ENCODE peak calls at places on chromosomes 4 and X, in six cellular contexts. T is GM23248; R is cardiac muscle cell; K is stimulated activated CD8-positive, alpha-beta memory T cell treated with anti-CD3 and anti-CD28 coated beads, Interleukin-4, amount 100 ng/mL, for 24 hours; P is AML-193; U is IMR-90. L is an unnamed sample.

GRCh38 chrX:74925210-74926088 is at the start of gene NEXMIF:
- DNase-seq in T (peak; percentile 45), R (peak; percentile 23), K (peak; percentile 2), P (no peak), U (no peak), L (peak; percentile 7)

GRCh38 chr4:186260117-186260503 is 5.9 kb upstream of the F11 start:
- DNase-seq in T (no peak), R (no peak), K (no peak), P (no peak), U (no peak), L (peak; percentile 37)

GRCh38 chrX:15298201-15298600 is 17.2 kb downstream of the ASB11 start:
- DNase-seq in T (no peak), R (peak; percentile 38), K (no peak), P (no peak), U (no peak), L (no peak)

GRCh38 chr4:76485450-76485849 is 50.4 kb downstream of the SHROOM3 start:
- DNase-seq in T (no peak), R (peak; percentile 10), K (no peak), P (no peak), U (no peak), L (peak; percentile 71)

GRCh38 chrX:68307767-68308166 is 125.5 kb downstream of the OPHN1 start:
- DNase-seq in T (peak; percentile 79), R (peak; percentile 73), K (no peak), P (no peak), U (peak; percentile 75), L (no peak)

GRCh38 chr4:109473824-109474223 is 40.2 kb downstream of the SEC24B start:
- DNase-seq in T (no peak), R (no peak), K (no peak), P (no peak), U (no peak), L (no peak)

GRCh38 chr4:39096847-39097246 is 34.8 kb downstream of the KLHL5 start:
- DNase-seq in T (no peak), R (no peak), K (no peak), P (peak; percentile 83), U (no peak), L (no peak)

GRCh38 chr4:177005801-177006230 is 213.1 kb upstream of the VEGFC start:
- DNase-seq in T (peak; percentile 82), R (peak; percentile 65), K (no peak), P (no peak), U (peak; percentile 84), L (no peak)

GRCh38 chr4:20251796-20252655 is at the start of gene SLIT2:
- DNase-seq in T (peak; percentile 88), R (peak; percentile 90), K (peak; percentile 17), P (no peak), U (peak; percentile 68), L (peak; percentile 73)

GRCh38 chr4:25209702-25210101 is 24.1 kb upstream of the PI4K2B start:
- DNase-seq in T (no peak), R (no peak), K (no peak), P (no peak), U (no peak), L (no peak)

GRCh38 chrX:122094611-122095010 is 1047.2 kb downstream of the GLUD2 start:
- DNase-seq in T (peak; percentile 30), R (peak; percentile 16), K (no peak), P (no peak), U (no peak), L (no peak)

GRCh38 chrX:107894038-107894437 is 68.4 kb downstream of the MID2 start:
- DNase-seq in T (peak; percentile 37), R (peak; percentile 58), K (no peak), P (peak; percentile 17), U (peak; percentile 42), L (peak; percentile 56)

GRCh38 chr4:14967982-14968381 is 34.3 kb upstream of the CPEB2 start:
- DNase-seq in T (peak; percentile 14), R (no peak), K (no peak), P (no peak), U (no peak), L (no peak)

GRCh38 chr4:107683873-107684272 is 36.2 kb downstream of the PAPSS1 start:
- DNase-seq in T (no peak), R (no peak), K (no peak), P (no peak), U (no peak), L (no peak)

GRCh38 chrX:133660356-133660755 is 245.1 kb upstream of the GPC4 start:
- DNase-seq in T (peak; percentile 79), R (peak; percentile 49), K (no peak), P (no peak), U (peak; percentile 48), L (no peak)

GRCh38 chrX:1249101-1249887 is 19.3 kb upstream of the CSF2RA start:
- DNase-seq in T (peak; percentile 36), R (peak; percentile 2), K (no peak), P (no peak), U (no peak), L (no peak)

GRCh38 chrX:50700921-50701320 is 113.1 kb downstream of the SHROOM4 start:
- DNase-seq in T (peak; percentile 50), R (peak; percentile 10), K (no peak), P (no peak), U (no peak), L (no peak)

GRCh38 chr4:178356725-178357124 is 914.5 kb upstream of the AGA start:
- DNase-seq in T (no peak), R (no peak), K (no peak), P (no peak), U (no peak), L (no peak)

GRCh38 chr4:69759189-69759604 is 1.2 kb downstream of the SULT1B1 start:
- DNase-seq in T (peak; percentile 19), R (no peak), K (no peak), P (no peak), U (no peak), L (peak; percentile 90)

GRCh38 chr4:39568805-39569204 is 41.6 kb upstream of the UGDH start:
- DNase-seq in T (no peak), R (no peak), K (no peak), P (no peak), U (no peak), L (peak; percentile 44)

GRCh38 chr4:3233391-3234071 is 15.4 kb upstream of the MSANTD1 start:
- DNase-seq in T (peak; percentile 38), R (peak; percentile 8), K (no peak), P (no peak), U (peak; percentile 46), L (no peak)

GRCh38 chr4:100795581-100795980 is 277.8 kb upstream of the EMCN start:
- DNase-seq in T (no peak), R (no peak), K (no peak), P (no peak), U (no peak), L (no peak)

GRCh38 chr4:79177388-79177787 is 148.5 kb downstream of the NAA11 start:
- DNase-seq in T (no peak), R (no peak), K (no peak), P (no peak), U (no peak), L (no peak)

GRCh38 chrX:9269134-9269533 is 195.7 kb upstream of the TBL1X start:
- DNase-seq in T (no peak), R (no peak), K (no peak), P (no peak), U (no peak), L (peak; percentile 0)

L was measured in small intestine.